ENCODE peak calls at places on chromosomes 12 and 14, in five cellular contexts. One of them, this sample, is unnamed.

GRCh38 chr12:9902539-9903228 is 21.4 kb downstream of the KLRF2 start:
- DNase-seq in pancreas: no peak
- DNase-seq in lower lobe of right lung: no peak
- DNase-seq in H7: no peak
- DNase-seq in GM23248: no peak
- DNase-seq in this sample: no peak

GRCh38 chr12:15838986-15839385 is 43.2 kb upstream of the STRAP start:
- DNase-seq in GM23248: no peak
- DNase-seq in H7: no peak
- DNase-seq in pancreas: no peak
- DNase-seq in lower lobe of right lung: no peak
- DNase-seq in this sample: no peak

GRCh38 chr14:25349269-25349668 is 299.3 kb upstream of the STXBP6 start:
- DNase-seq in lower lobe of right lung: no peak
- DNase-seq in pancreas: no peak
- DNase-seq in GM23248: peak
- DNase-seq in H7: no peak
- DNase-seq in this sample: no peak

GRCh38 chr14:39179042-39179441 is 4.0 kb downstream of the PNN start:
- DNase-seq in lower lobe of right lung: no peak
- DNase-seq in pancreas: no peak
- DNase-seq in GM23248: no peak
- DNase-seq in H7: no peak
- DNase-seq in this sample: no peak

GRCh38 chr14:105945891-105946290 is 419.5 kb downstream of the TMEM121 start:
- DNase-seq in pancreas: peak
- DNase-seq in GM23248: no peak
- DNase-seq in lower lobe of right lung: no peak
- DNase-seq in H7: no peak
- DNase-seq in this sample: no peak

GRCh38 chr14:23061995-23062394 is 4.7 kb upstream of the CDH24 start:
- DNase-seq in H7: peak
- DNase-seq in GM23248: peak
- DNase-seq in lower lobe of right lung: no peak
- DNase-seq in pancreas: no peak
- DNase-seq in this sample: no peak

GRCh38 chr12:62006076-62006732 is 254.0 kb upstream of the USP15 start:
- DNase-seq in lower lobe of right lung: no peak
- DNase-seq in pancreas: no peak
- DNase-seq in H7: peak
- DNase-seq in GM23248: peak
- DNase-seq in this sample: peak

GRCh38 chr12:91001306-91001705 is 3.5 kb downstream of the EPYC start:
- DNase-seq in GM23248: no peak
- DNase-seq in lower lobe of right lung: no peak
- DNase-seq in H7: no peak
- DNase-seq in pancreas: no peak
- DNase-seq in this sample: no peak

GRCh38 chr12:125650587-125650986 is 585.4 kb downstream of the AACS start:
- DNase-seq in pancreas: no peak
- DNase-seq in H7: no peak
- DNase-seq in GM23248: no peak
- DNase-seq in lower lobe of right lung: no peak
- DNase-seq in this sample: no peak

GRCh38 chr12:47079365-47079893 is at the start of gene PCED1B:
- DNase-seq in GM23248: peak
- DNase-seq in H7: no peak
- DNase-seq in pancreas: peak
- DNase-seq in lower lobe of right lung: peak
- DNase-seq in this sample: peak

GRCh38 chr12:47079894-47080724 is at the start of gene AMIGO2:
- DNase-seq in lower lobe of right lung: peak
- DNase-seq in GM23248: peak
- DNase-seq in pancreas: peak
- DNase-seq in H7: peak
- DNase-seq in this sample: no peak

GRCh38 chr12:47077206-47078085 is 2.0 kb upstream of the PCED1B start:
- DNase-seq in pancreas: no peak
- DNase-seq in lower lobe of right lung: no peak
- DNase-seq in GM23248: no peak
- DNase-seq in H7: no peak
- DNase-seq in this sample: no peak

GRCh38 chr12:47078733-47079364 is 572 bp upstream of the PCED1B start:
- DNase-seq in GM23248: peak
- DNase-seq in H7: peak
- DNase-seq in lower lobe of right lung: peak
- DNase-seq in pancreas: peak
- DNase-seq in this sample: peak

GRCh38 chr12:47078086-47078395 is 1.4 kb upstream of the PCED1B start:
- DNase-seq in H7: no peak
- DNase-seq in pancreas: no peak
- DNase-seq in GM23248: no peak
- DNase-seq in lower lobe of right lung: no peak
- DNase-seq in this sample: no peak
- H3K4me3 ChIP-seq in H7: no peak
- H3K4me3 ChIP-seq in pancreas: no peak
- H3K4me3 ChIP-seq in GM23248: peak
- H3K4me3 ChIP-seq in lower lobe of right lung: peak
- H3K4me3 ChIP-seq in this sample: peak

GRCh38 chr12:53757095-53757770 is 5.5 kb upstream of the CISTR start:
- DNase-seq in H7: peak
- DNase-seq in lower lobe of right lung: peak
- DNase-seq in GM23248: peak
- DNase-seq in pancreas: peak
- DNase-seq in this sample: peak
- H3K4me3 ChIP-seq in H7: peak
- H3K4me3 ChIP-seq in lower lobe of right lung: peak
- H3K4me3 ChIP-seq in GM23248: peak
- H3K4me3 ChIP-seq in pancreas: no peak
- H3K4me3 ChIP-seq in this sample: no peak

GRCh38 chr14:62101189-62101588 is 339.0 kb downstream of the SNAPC1 start:
- DNase-seq in H7: no peak
- DNase-seq in lower lobe of right lung: no peak
- DNase-seq in GM23248: no peak
- DNase-seq in pancreas: no peak
- DNase-seq in this sample: no peak
- H3K4me3 ChIP-seq in H7: no peak
- H3K4me3 ChIP-seq in lower lobe of right lung: no peak
- H3K4me3 ChIP-seq in GM23248: no peak
- H3K4me3 ChIP-seq in pancreas: no peak
- H3K4me3 ChIP-seq in this sample: no peak

DNA sequence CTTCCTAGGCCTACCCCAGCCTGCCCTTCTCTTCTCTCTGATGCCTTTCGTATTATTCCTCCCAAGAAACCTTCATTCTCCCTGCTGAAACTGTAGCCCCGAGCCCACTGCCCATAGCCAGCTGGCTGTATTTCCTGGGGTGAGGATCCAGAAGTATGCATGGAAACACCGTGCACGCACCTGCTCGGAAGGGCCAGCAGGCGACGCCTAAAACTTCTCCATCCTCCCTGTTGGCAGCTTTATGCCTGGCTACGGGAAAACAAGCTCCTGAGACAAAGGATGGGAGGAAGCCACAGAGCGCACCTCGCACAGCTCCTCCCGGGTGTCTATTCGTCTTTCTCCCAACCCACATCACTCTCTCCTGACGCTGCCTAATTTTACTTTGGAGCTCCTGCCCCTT is 69.0 kb upstream of the CAPRIN2 start:
- DNase-seq in GM23248: no peak
- DNase-seq in lower lobe of right lung: no peak
- DNase-seq in pancreas: no peak
- DNase-seq in H7: peak
- DNase-seq in this sample: no peak
- H3K4me3 ChIP-seq in GM23248: no peak
- H3K4me3 ChIP-seq in lower lobe of right lung: no peak
- H3K4me3 ChIP-seq in pancreas: no peak
- H3K4me3 ChIP-seq in H7: no peak
- H3K4me3 ChIP-seq in this sample: peak

GRCh38 chr12:111033281-111034147 is 113.1 kb upstream of the MYL2 start:
- DNase-seq in H7: peak
- DNase-seq in lower lobe of right lung: no peak
- DNase-seq in GM23248: no peak
- DNase-seq in pancreas: no peak
- DNase-seq in this sample: no peak
- H3K4me3 ChIP-seq in H7: peak
- H3K4me3 ChIP-seq in lower lobe of right lung: no peak
- H3K4me3 ChIP-seq in GM23248: no peak
- H3K4me3 ChIP-seq in pancreas: no peak
- H3K4me3 ChIP-seq in this sample: peak

GRCh38 chr14:36524874-36525745 is 5.1 kb upstream of the NKX2-1 start:
- DNase-seq in pancreas: no peak
- DNase-seq in lower lobe of right lung: peak
- DNase-seq in H7: peak
- DNase-seq in GM23248: peak
- DNase-seq in this sample: no peak
- H3K4me3 ChIP-seq in pancreas: no peak
- H3K4me3 ChIP-seq in lower lobe of right lung: peak
- H3K4me3 ChIP-seq in H7: peak
- H3K4me3 ChIP-seq in GM23248: no peak
- H3K4me3 ChIP-seq in this sample: no peak

GRCh38 chr12:121861549-121862254 is 3.0 kb upstream of the HPD start:
- DNase-seq in lower lobe of right lung: no peak
- DNase-seq in pancreas: no peak
- DNase-seq in GM23248: peak
- DNase-seq in H7: no peak
- DNase-seq in this sample: no peak

GRCh38 chr12:121857322-121858246 is 1.1 kb downstream of the HPD start:
- DNase-seq in GM23248: no peak
- DNase-seq in lower lobe of right lung: no peak
- DNase-seq in H7: peak
- DNase-seq in pancreas: no peak
- DNase-seq in this sample: no peak

GRCh38 chr12:121858318-121858661 is 369 bp downstream of the HPD start:
- DNase-seq in H7: peak
- DNase-seq in GM23248: no peak
- DNase-seq in pancreas: no peak
- DNase-seq in lower lobe of right lung: no peak
- DNase-seq in this sample: no peak

GRCh38 chr12:121860257-121860656 is 1.6 kb upstream of the HPD start:
- DNase-seq in GM23248: no peak
- DNase-seq in lower lobe of right lung: no peak
- DNase-seq in pancreas: no peak
- DNase-seq in H7: no peak
- DNase-seq in this sample: no peak

GRCh38 chr12:121858662-121859572 is at the start of gene HPD:
- DNase-seq in H7: peak
- DNase-seq in lower lobe of right lung: no peak
- DNase-seq in pancreas: peak
- DNase-seq in GM23248: peak
- DNase-seq in this sample: no peak
- H3K4me3 ChIP-seq in H7: no peak
- H3K4me3 ChIP-seq in lower lobe of right lung: no peak
- H3K4me3 ChIP-seq in pancreas: no peak
- H3K4me3 ChIP-seq in GM23248: no peak
- H3K4me3 ChIP-seq in this sample: no peak

DNA sequence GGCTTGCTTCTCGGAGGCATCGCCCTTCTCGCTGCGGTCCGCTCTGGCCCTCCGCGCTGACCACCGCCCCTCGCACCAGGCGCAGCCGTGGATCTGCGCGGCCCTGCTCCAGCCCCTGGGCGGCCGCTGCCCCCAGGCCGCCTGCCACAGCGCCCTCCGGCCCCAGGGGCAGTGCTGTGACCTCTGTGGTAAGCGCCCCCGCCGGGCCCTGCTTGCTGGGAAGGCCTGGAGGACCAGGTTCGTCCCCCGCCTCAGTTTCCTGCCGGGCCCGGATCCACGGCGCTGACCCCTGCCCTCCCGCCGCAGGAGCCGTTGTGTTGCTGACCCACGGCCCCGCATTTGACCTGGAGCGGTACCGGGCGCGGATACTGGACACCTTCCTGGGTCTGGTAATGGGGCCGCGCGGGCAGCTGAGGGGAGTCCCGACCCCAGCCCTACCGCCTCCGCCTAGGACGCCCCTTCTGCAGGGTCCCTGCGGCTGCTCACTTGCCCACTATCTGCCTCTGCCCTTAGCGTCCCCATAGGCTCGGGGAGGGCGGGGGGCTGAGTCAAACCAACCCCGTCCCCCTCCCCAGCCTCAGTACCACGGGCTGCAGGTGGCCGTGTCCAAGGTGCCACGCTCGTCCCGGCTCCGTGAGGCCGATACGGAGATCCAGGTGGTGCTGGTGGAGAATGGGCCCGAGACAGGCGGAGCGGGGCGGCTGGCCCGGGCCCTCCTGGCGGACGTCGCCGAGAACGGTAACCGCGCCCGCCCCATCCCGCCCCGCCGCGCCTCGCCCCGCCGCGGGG is 7.1 kb downstream of the AMN start:
- DNase-seq in H7: peak
- DNase-seq in pancreas: peak
- DNase-seq in GM23248: peak
- DNase-seq in lower lobe of right lung: peak
- DNase-seq in this sample: no peak
- H3K4me3 ChIP-seq in H7: peak
- H3K4me3 ChIP-seq in pancreas: peak
- H3K4me3 ChIP-seq in GM23248: no peak
- H3K4me3 ChIP-seq in lower lobe of right lung: peak
- H3K4me3 ChIP-seq in this sample: peak

GRCh38 chr12:128121424-128121823 is 145.5 kb upstream of the TMEM132C start:
- DNase-seq in GM23248: no peak
- DNase-seq in pancreas: no peak
- DNase-seq in H7: no peak
- DNase-seq in lower lobe of right lung: no peak
- DNase-seq in this sample: no peak
- H3K4me3 ChIP-seq in GM23248: no peak
- H3K4me3 ChIP-seq in pancreas: no peak
- H3K4me3 ChIP-seq in H7: no peak
- H3K4me3 ChIP-seq in lower lobe of right lung: no peak
- H3K4me3 ChIP-seq in this sample: no peak

GRCh38 chr12:24901975-24902461 is 46.9 kb downstream of the BCAT1 start:
- DNase-seq in lower lobe of right lung: peak
- DNase-seq in pancreas: no peak
- DNase-seq in H7: peak
- DNase-seq in GM23248: no peak
- DNase-seq in this sample: no peak
- H3K4me3 ChIP-seq in lower lobe of right lung: peak
- H3K4me3 ChIP-seq in pancreas: no peak
- H3K4me3 ChIP-seq in H7: peak
- H3K4me3 ChIP-seq in GM23248: peak
- H3K4me3 ChIP-seq in this sample: no peak